ENCODE peak calls at places on chromosomes 2 and 18, in nine cellular contexts. G is EH; C is HTR-8/SVneo; X is HuH-7; Y is Ammon's horn; L is EL; R is fibroblast of lung; D is effector memory CD4-positive, alpha-beta T cell; F is brain microvascular endothelial cell. W is an unnamed sample.

GRCh38 chr2:28160986-28161425 is 231.7 kb upstream of the FOSL2 start:
- DNase-seq in G (peak), C (peak), X (no peak), Y (no peak), L (peak), R (peak), D (no peak), F (no peak), W (no peak)

GRCh38 chr2:204718607-204719006 is 173.3 kb downstream of the PARD3B start:
- DNase-seq in G (no peak), C (no peak), X (no peak), Y (no peak), L (no peak), R (no peak), D (no peak), F (no peak), W (no peak)

GRCh38 chr2:71560286-71561011 is 107.1 kb downstream of the DYSF start:
- DNase-seq in G (no peak), C (no peak), X (no peak), Y (no peak), L (no peak), R (no peak), D (no peak), F (no peak), W (no peak)

GRCh38 chr2:133952420-133952819 is 301.5 kb upstream of the MGAT5 start:
- DNase-seq in G (no peak), C (no peak), X (no peak), Y (no peak), L (no peak), R (no peak), D (no peak), F (no peak), W (no peak)

GRCh38 chr2:71801969-71802368 is 345.7 kb downstream of the CYP26B1 start:
- DNase-seq in G (peak), C (peak), X (peak), Y (peak), L (peak), R (peak), D (no peak), F (peak), W (peak)

GRCh38 chr18:62632788-62633455 is 82.4 kb upstream of the PHLPP1 start:
- DNase-seq in G (no peak), C (no peak), X (no peak), Y (no peak), L (no peak), R (no peak), D (no peak), F (no peak), W (peak)

GRCh38 chr2:36459725-36460137 is 104.2 kb downstream of the CRIM1 start:
- DNase-seq in G (peak), C (peak), X (peak), Y (peak), L (peak), R (peak), D (no peak), F (no peak), W (peak)

GRCh38 chr2:191218292-191218898 is 26.8 kb upstream of the MYO1B start:
- DNase-seq in G (peak), C (peak), X (peak), Y (peak), L (peak), R (peak), D (no peak), F (peak), W (peak)

GRCh38 chr2:239260546-239261327 is 140.1 kb downstream of the HDAC4 start:
- DNase-seq in G (no peak), C (no peak), X (no peak), Y (no peak), L (no peak), R (no peak), D (no peak), F (no peak), W (no peak)

GRCh38 chr2:56217106-56217505 is 33.3 kb downstream of the CCDC85A start:
- DNase-seq in G (no peak), C (no peak), X (no peak), Y (no peak), L (no peak), R (no peak), D (no peak), F (no peak), W (no peak)